ENCODE peak calls at places on chromosomes 7 and 10, in six cellular contexts. T, X, V, M, R and D are unnamed samples.

GRCh38 chr7:97419898-97420297 is 302.4 kb downstream of the SDHAF3 start:
- DNase-seq in T (no peak), X (no peak), V (no peak), M (no peak), R (no peak), D (no peak)

GRCh38 chr10:50260791-50261281 is 9.5 kb upstream of the ASAH2 start:
- DNase-seq in T (no peak), X (peak), V (no peak), M (no peak), R (no peak), D (no peak)

GRCh38 chr10:14758994-14759664 is 15.6 kb downstream of the FAM107B start:
- DNase-seq in T (peak), X (no peak), V (no peak), M (no peak), R (no peak), D (no peak)

GRCh38 chr7:131226116-131226562 is 101.5 kb upstream of the MKLN1 start:
- DNase-seq in T (no peak), X (no peak), V (no peak), M (no peak), R (no peak), D (peak)

GRCh38 chr7:155769701-155770100 is 42.6 kb downstream of the SHH start:
- DNase-seq in T (no peak), X (peak), V (no peak), M (no peak), R (peak), D (no peak)

GRCh38 chr7:140003913-140004382 is 58.8 kb downstream of the PARP12 start:
- DNase-seq in T (no peak), X (no peak), V (no peak), M (peak), R (peak), D (peak)

GRCh38 chr10:35372329-35372728 is 36.0 kb downstream of the CCNY start:
- DNase-seq in T (no peak), X (no peak), V (no peak), M (no peak), R (peak), D (peak)

GRCh38 chr10:125883198-125883597 is 2.1 kb upstream of the DHX32 start:
- DNase-seq in T (no peak), X (no peak), V (no peak), M (no peak), R (no peak), D (no peak)

GRCh38 chr10:110456523-110457091 is 41.1 kb upstream of the DUSP5 start:
- DNase-seq in T (no peak), X (no peak), V (no peak), M (no peak), R (no peak), D (peak)

GRCh38 chr7:104552102-104552501 is 223.7 kb downstream of the LHFPL3 start:
- DNase-seq in T (peak), X (no peak), V (no peak), M (no peak), R (peak), D (peak)

GRCh38 chr7:1193593-1194424 is 33.8 kb upstream of the ZFAND2A start:
- DNase-seq in T (peak), X (no peak), V (no peak), M (peak), R (peak), D (peak)

GRCh38 chr10:125878957-125879835 is 1.9 kb downstream of the DHX32 start:
- DNase-seq in T (peak), X (peak), V (no peak), M (peak), R (peak), D (peak)

GRCh38 chr7:29622335-29623265 is 59.0 kb downstream of the PRR15 start:
- DNase-seq in T (no peak), X (peak), V (no peak), M (peak), R (peak), D (peak)

GRCh38 chr10:25061711-25062455 is 45.5 kb downstream of the THNSL1 start:
- DNase-seq in T (no peak), X (peak), V (no peak), M (no peak), R (peak), D (peak)

GRCh38 chr7:159147246-159147645 is 2.6 kb upstream of the VIPR2 start:
- DNase-seq in T (peak), X (no peak), V (no peak), M (no peak), R (no peak), D (no peak)

GRCh38 chr7:601573-602340 is 82.1 kb upstream of the PDGFA start:
- DNase-seq in T (no peak), X (no peak), V (no peak), M (no peak), R (peak), D (no peak)

GRCh38 chr10:88028654-88029053 is 165.2 kb downstream of the PTEN start:
- DNase-seq in T (peak), X (no peak), V (no peak), M (no peak), R (no peak), D (no peak)

GRCh38 chr10:131901181-131901829 is 497 bp downstream of the PPP2R2D start:
- DNase-seq in T (peak), X (no peak), V (no peak), M (peak), R (peak), D (peak)

GRCh38 chr10:131899116-131899690 is 1.6 kb upstream of the PPP2R2D start:
- DNase-seq in T (no peak), X (no peak), V (no peak), M (no peak), R (no peak), D (no peak)

GRCh38 chr10:131898713-131899112 is 2.1 kb upstream of the PPP2R2D start:
- DNase-seq in T (no peak), X (no peak), V (no peak), M (no peak), R (no peak), D (no peak)

GRCh38 chr10:131900350-131901152 is at the start of gene PPP2R2D:
- DNase-seq in T (peak), X (peak), V (peak), M (peak), R (peak), D (peak)

GRCh38 chr10:131899695-131900349 is 986 bp upstream of the PPP2R2D start:
- DNase-seq in T (no peak), X (no peak), V (no peak), M (peak), R (no peak), D (no peak)
- TF ChIP-seq CTCF in T (peak), X (no peak), V (peak), M (no peak), R (no peak), D (peak)

DNA sequence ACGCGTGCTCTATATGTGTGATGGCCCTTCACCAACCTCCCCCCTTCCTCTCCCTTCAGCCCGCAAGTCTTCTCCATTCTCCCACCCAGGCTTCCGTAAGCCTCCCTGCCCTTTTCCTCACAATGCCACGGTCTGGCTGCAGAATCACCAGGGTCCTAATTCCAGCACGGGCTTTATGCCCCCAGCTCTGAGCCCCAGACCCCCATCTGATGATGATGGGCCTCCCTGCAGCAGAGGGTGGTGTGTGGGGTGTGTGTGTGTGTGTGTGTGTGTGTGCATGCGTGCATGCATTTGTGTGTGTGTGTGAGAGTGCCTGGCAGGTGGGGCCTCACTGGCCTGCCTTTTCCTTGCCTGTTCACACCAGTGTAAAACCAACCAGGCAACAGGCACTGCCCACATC is 109.9 kb downstream of the OAT start:
- DNase-seq in T (no peak), X (no peak), V (no peak), M (no peak), R (no peak), D (no peak)
- TF ChIP-seq CTCF in T (no peak), X (no peak), V (no peak), M (no peak), R (no peak), D (no peak)

GRCh38 chr7:151008511-151009323 is 15.6 kb downstream of the ATG9B start:
- DNase-seq in T (peak), X (no peak), V (no peak), M (peak), R (no peak), D (peak)
- TF ChIP-seq CTCF in T (peak), X (peak), V (peak), M (peak), R (peak), D (peak)

GRCh38 chr10:83801983-83802382 is 337.3 kb upstream of the GHITM start:
- DNase-seq in T (no peak), X (no peak), V (no peak), M (no peak), R (no peak), D (no peak)
- TF ChIP-seq CTCF in T (no peak), X (no peak), V (peak), M (no peak), R (no peak), D (no peak)

DNA sequence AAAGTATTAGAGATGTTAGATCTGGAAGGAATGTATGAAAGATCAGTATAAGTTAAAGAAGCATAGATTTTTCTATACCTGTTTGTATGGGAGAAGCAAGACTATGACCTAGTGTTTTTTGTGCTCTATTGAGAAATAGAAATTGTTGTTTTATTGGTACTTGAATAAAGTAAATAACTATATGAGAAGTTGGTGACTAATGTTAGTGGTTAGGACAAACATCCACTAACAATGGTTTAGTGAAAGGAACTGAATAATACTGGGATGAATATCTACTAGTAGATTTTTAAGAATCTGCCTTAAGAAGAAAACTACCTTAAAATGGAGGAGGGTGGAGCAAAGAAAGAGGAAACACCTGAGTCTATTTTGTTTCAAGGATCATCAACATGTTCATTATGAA is 521.1 kb upstream of the POT1 start:
- DNase-seq in T (no peak), X (no peak), V (no peak), M (no peak), R (no peak), D (no peak)
- TF ChIP-seq CTCF in T (no peak), X (no peak), V (no peak), M (no peak), R (no peak), D (no peak)